ENCODE peak calls at places on chromosomes 2 and 18, in four cellular contexts. P, B, K and V are unnamed samples.

GRCh38 chr2:107322406-107322805 is 436.4 kb upstream of the ST6GAL2 start:
- DNase-seq in P (no peak), B (no peak), K (no peak), V (no peak)

GRCh38 chr2:66436546-66436945 is 1.6 kb downstream of the MEIS1 start:
- DNase-seq in P (no peak), B (no peak), K (no peak), V (no peak)

GRCh38 chr2:162202203-162202602 is 41.0 kb downstream of the FAP start:
- DNase-seq in P (no peak), B (no peak), K (no peak), V (no peak)

GRCh38 chr2:152493945-152494528 is 159.1 kb downstream of the FMNL2 start:
- DNase-seq in P (no peak), B (no peak), K (no peak), V (no peak)

GRCh38 chr18:35122586-35123224 is 81.5 kb downstream of the MAPRE2 start:
- DNase-seq in P (no peak), B (peak; percentile 31), K (no peak), V (no peak)

GRCh38 chr2:67561411-67561965 is 164.4 kb downstream of the ETAA1 start:
- DNase-seq in P (no peak), B (no peak), K (no peak), V (peak; percentile 20)

GRCh38 chr18:70666936-70667335 is 378.1 kb downstream of the SOCS6 start:
- DNase-seq in P (no peak), B (no peak), K (no peak), V (no peak)

GRCh38 chr2:174326880-174327558 is 7.7 kb upstream of the SP9 start:
- DNase-seq in P (no peak), B (no peak), K (no peak), V (no peak)

GRCh38 chr2:160429248-160430000 is 64.2 kb downstream of the RBMS1 start:
- DNase-seq in P (peak; percentile 52), B (peak; percentile 20), K (no peak), V (no peak)
- TF ChIP-seq TARDBP in P (no peak), B (no peak), K (no peak), V (no peak)

GRCh38 chr18:8229786-8230185 is 379.5 kb upstream of the RAB12 start:
- DNase-seq in P (no peak), B (no peak), K (no peak), V (no peak)
- TF ChIP-seq TARDBP in P (no peak), B (no peak), K (no peak), V (no peak)

GRCh38 chr2:37324536-37324785 is 172 bp downstream of the PRKD3 start:
- DNase-seq in P (peak; percentile 61), B (peak; percentile 66), K (no peak), V (no peak)

GRCh38 chr2:37324786-37325624 is at the start of gene PRKD3:
- DNase-seq in P (peak; percentile 27), B (peak; percentile 86), K (no peak), V (peak; percentile 75)

GRCh38 chr2:37323176-37323575 is 1.5 kb downstream of the PRKD3 start:
- DNase-seq in P (no peak), B (no peak), K (no peak), V (no peak)

GRCh38 chr2:37322368-37322767 is 2.3 kb downstream of the PRKD3 start:
- DNase-seq in P (no peak), B (no peak), K (no peak), V (no peak)

DNA sequence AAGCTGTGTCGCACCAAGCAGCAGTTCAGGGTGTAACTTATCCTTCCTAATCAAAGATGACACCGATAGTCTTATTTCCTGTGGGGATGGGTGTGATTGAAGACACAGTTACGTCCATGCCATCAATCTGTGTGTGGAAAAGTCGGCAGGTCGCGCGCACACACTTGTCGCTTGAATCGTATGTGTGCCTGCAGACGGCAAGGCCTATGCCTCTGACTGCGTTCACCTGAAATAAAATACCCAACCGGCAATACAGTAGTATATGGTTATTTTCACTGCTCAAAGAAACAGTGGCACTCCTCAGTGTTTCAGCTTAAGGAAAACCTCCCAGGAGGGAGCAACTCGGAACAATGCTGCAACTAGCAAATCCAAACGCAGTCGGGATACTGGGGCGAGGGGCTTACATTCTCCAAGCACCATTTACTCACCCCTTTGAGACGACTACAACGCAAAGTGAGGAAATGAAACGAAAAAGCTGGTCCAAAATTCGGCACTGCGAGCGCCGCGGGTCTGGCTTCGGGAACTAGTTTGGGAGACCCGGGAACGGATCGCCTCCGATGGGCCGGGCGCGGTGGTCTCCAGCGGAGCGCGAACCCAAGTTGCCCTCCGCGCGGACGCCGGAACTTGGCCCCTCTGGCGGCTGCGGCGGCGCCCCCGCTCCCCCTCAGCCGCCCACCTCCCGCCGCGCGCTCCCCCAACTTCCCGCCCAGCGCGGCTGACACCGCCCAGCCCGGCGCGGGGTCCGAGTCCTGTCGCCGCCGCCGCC is 680 bp downstream of the PRKD3 start:
- DNase-seq in P (peak; percentile 29), B (peak; percentile 11), K (no peak), V (no peak)
- TF ChIP-seq TARDBP in P (no peak), B (no peak), K (no peak), V (no peak)

DNA sequence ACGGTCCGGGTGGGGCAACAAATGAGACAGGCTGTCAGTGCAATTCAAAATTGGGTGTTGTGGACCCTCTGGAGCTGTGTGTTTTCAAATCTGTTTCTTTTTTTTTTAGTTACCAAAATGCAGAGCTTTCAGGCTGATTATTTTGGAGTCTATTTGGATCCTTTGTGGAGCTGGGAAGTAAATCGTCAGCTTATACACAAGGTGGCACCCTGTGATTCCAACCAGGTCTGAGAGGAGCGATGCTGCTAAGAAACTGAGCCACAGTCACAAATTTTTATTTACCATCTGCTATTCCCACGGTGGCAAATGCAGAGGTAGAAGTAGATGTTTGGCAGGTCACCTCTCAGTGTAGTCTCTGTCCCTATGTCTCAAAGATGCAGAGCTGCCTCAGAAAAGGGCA is 3.8 kb upstream of the EPC2 start:
- DNase-seq in P (peak; percentile 24), B (no peak), K (no peak), V (no peak)
- TF ChIP-seq TARDBP in P (no peak), B (no peak), K (no peak), V (no peak)